ENCODE peak calls at places on chromosome 2, in eight cellular contexts. F, T, I, D, C, W, S and U are unnamed samples.

GRCh38 chr2:46964835-46965560 is 49.4 kb upstream of the MCFD2 start:
- DNase-seq in W (no peak), S (no peak), D (peak), C (no peak), T (peak), I (no peak), F (peak), U (no peak)

GRCh38 chr2:238446371-238446770 is 19.6 kb downstream of the ASB1 start:
- DNase-seq in D (no peak), T (no peak), W (no peak), F (no peak), C (no peak), I (no peak), S (no peak), U (no peak)

GRCh38 chr2:120262150-120262549 is 9.5 kb downstream of the RALB start:
- DNase-seq in T (no peak), W (no peak), C (no peak), F (no peak), S (no peak), I (no peak), D (no peak), U (no peak)

GRCh38 chr2:239679755-239680154 is 278.9 kb upstream of the HDAC4 start:
- DNase-seq in C (no peak), F (no peak), W (no peak), D (no peak), S (no peak), I (no peak), T (no peak), U (no peak)

GRCh38 chr2:240138275-240138984 is 2.0 kb downstream of the OTOS start:
- DNase-seq in S (peak), W (peak), C (no peak), T (no peak), F (no peak), D (no peak), I (peak), U (no peak)

GRCh38 chr2:159285929-159286708 is at the start of gene WDSUB1:
- DNase-seq in W (peak), F (peak), S (peak), D (peak), C (peak), T (peak), I (peak), U (peak)

GRCh38 chr2:42925742-42926437 is 133.5 kb upstream of the HAAO start:
- DNase-seq in D (peak), W (no peak), C (no peak), F (peak), I (no peak), S (no peak), T (peak), U (peak)

GRCh38 chr2:95043300-95043786 is 17.8 kb downstream of the MAL start:
- DNase-seq in F (no peak), I (no peak), C (peak), W (no peak), T (peak), D (peak), S (no peak), U (peak)

GRCh38 chr2:7867858-7868257 is 814.0 kb upstream of the ID2 start:
- DNase-seq in T (no peak), S (no peak), W (no peak), D (no peak), I (no peak), C (no peak), F (no peak), U (no peak)

GRCh38 chr2:167279810-167280209 is 391.5 kb downstream of the XIRP2 start:
- DNase-seq in S (peak), C (no peak), F (no peak), I (no peak), T (no peak), W (no peak), D (no peak), U (no peak)

GRCh38 chr2:95799490-95799889 is 192.1 kb downstream of the ANKRD36C start:
- DNase-seq in D (no peak), I (no peak), F (no peak), T (no peak), W (no peak), C (no peak), S (peak), U (no peak)

GRCh38 chr2:234710587-234710986 is 213.7 kb upstream of the ARL4C start:
- DNase-seq in S (no peak), D (no peak), T (no peak), C (no peak), F (peak), I (no peak), W (no peak), U (no peak)

GRCh38 chr2:69917854-69918253 is 2.9 kb downstream of the MXD1 start:
- DNase-seq in T (no peak), I (no peak), F (no peak), D (no peak), C (peak), S (no peak), W (no peak), U (no peak)

GRCh38 chr2:196171248-196171871 is at the start of gene STK17B:
- DNase-seq in C (peak), S (peak), T (peak), F (peak), D (peak), W (peak), I (peak), U (peak)

GRCh38 chr2:55763721-55764120 is 70.1 kb upstream of the PNPT1 start:
- DNase-seq in F (no peak), T (no peak), W (no peak), I (no peak), S (no peak), C (no peak), D (no peak), U (no peak)

GRCh38 chr2:216195565-216195978 is 86.4 kb downstream of the XRCC5 start:
- DNase-seq in W (no peak), C (no peak), D (no peak), I (no peak), T (no peak), S (no peak), F (no peak), U (no peak)

GRCh38 chr2:25115902-25116301 is 52.5 kb downstream of the POMC start:
- DNase-seq in C (no peak), T (no peak), W (no peak), F (peak), I (no peak), S (no peak), D (no peak), U (no peak)

GRCh38 chr2:228725031-228725430 is 543.5 kb upstream of the SPHKAP start:
- DNase-seq in S (no peak), W (no peak), C (no peak), F (no peak), I (no peak), D (no peak), T (no peak), U (no peak)

GRCh38 chr2:155377931-155378444 is 679.5 kb downstream of the KCNJ3 start:
- DNase-seq in I (no peak), C (no peak), F (no peak), T (no peak), S (no peak), W (no peak), D (no peak), U (no peak)

GRCh38 chr2:23541453-23542334 is 156.7 kb downstream of the KLHL29 start:
- DNase-seq in F (no peak), W (no peak), D (no peak), C (peak), I (no peak), S (no peak), T (no peak), U (no peak)

GRCh38 chr2:1708476-1709334 is 35.6 kb downstream of the PXDN start:
- DNase-seq in F (no peak), T (no peak), S (no peak), D (no peak), C (no peak), W (no peak), I (no peak), U (no peak)

GRCh38 chr2:136141510-136142154 is 23.7 kb upstream of the CXCR4 start:
- DNase-seq in F (no peak), W (no peak), T (no peak), D (no peak), I (no peak), C (no peak), S (no peak), U (no peak)

GRCh38 chr2:156790343-156791034 is 354.3 kb downstream of the GPD2 start:
- DNase-seq in W (no peak), S (no peak), I (no peak), T (no peak), F (no peak), D (no peak), C (no peak), U (no peak)

GRCh38 chr2:234241656-234242445 is 191.3 kb downstream of the SPP2 start:
- DNase-seq in S (no peak), C (no peak), F (no peak), D (no peak), I (no peak), W (no peak), T (no peak), U (no peak)

GRCh38 chr2:45745231-45745630 is 93.8 kb downstream of the PRKCE start:
- DNase-seq in F (no peak), D (peak), C (no peak), T (no peak), S (no peak), W (no peak), I (no peak), U (no peak)

GRCh38 chr2:201996681-201997254 is 36.9 kb upstream of the FZD7 start:
- DNase-seq in S (no peak), F (no peak), C (no peak), T (no peak), D (peak), W (no peak), I (no peak), U (no peak)

GRCh38 chr2:101152195-101153076 is 1.3 kb upstream of the TBC1D8 start:
- DNase-seq in T (peak), W (no peak), I (peak), C (peak), S (peak), F (peak), D (peak), U (peak)

GRCh38 chr2:209425082-209426071 is 1.5 kb downstream of the MAP2 start:
- DNase-seq in D (no peak), W (no peak), C (peak), I (no peak), F (peak), S (no peak), T (peak), U (no peak)

GRCh38 chr2:159592446-159592845 is 23.9 kb downstream of the BAZ2B start:
- DNase-seq in D (no peak), S (no peak), F (no peak), C (no peak), I (no peak), T (no peak), W (no peak), U (no peak)

GRCh38 chr2:64975232-64975791 is 13.9 kb upstream of the SLC1A4 start:
- DNase-seq in W (no peak), I (peak), C (peak), T (peak), S (no peak), F (peak), D (no peak), U (no peak)

GRCh38 chr2:223847410-223847809 is 10.0 kb upstream of the AP1S3 start:
- DNase-seq in C (no peak), W (no peak), F (no peak), I (no peak), T (no peak), D (no peak), S (no peak), U (no peak)
- TF ChIP-seq CTCF in C (no peak), W (no peak), F (no peak), I (no peak), T (no peak), D (no peak), S (no peak), U (no peak)

GRCh38 chr2:218219934-218220333 is 2.9 kb downstream of the ARPC2 start:
- DNase-seq in W (no peak), C (no peak), D (no peak), T (no peak), I (no peak), S (no peak), F (no peak), U (no peak)

GRCh38 chr2:218216336-218216673 is 684 bp upstream of the ARPC2 start:
- DNase-seq in I (peak), F (no peak), W (peak), S (peak), D (no peak), T (peak), C (no peak), U (no peak)

GRCh38 chr2:218217366-218218309 is 649 bp downstream of the ARPC2 start:
- DNase-seq in C (peak), F (peak), I (peak), D (peak), T (peak), S (peak), W (peak), U (peak)

GRCh38 chr2:218218409-218219185 is 1.6 kb downstream of the ARPC2 start:
- DNase-seq in T (no peak), W (no peak), S (no peak), D (peak), C (no peak), I (no peak), F (no peak), U (no peak)

DNA sequence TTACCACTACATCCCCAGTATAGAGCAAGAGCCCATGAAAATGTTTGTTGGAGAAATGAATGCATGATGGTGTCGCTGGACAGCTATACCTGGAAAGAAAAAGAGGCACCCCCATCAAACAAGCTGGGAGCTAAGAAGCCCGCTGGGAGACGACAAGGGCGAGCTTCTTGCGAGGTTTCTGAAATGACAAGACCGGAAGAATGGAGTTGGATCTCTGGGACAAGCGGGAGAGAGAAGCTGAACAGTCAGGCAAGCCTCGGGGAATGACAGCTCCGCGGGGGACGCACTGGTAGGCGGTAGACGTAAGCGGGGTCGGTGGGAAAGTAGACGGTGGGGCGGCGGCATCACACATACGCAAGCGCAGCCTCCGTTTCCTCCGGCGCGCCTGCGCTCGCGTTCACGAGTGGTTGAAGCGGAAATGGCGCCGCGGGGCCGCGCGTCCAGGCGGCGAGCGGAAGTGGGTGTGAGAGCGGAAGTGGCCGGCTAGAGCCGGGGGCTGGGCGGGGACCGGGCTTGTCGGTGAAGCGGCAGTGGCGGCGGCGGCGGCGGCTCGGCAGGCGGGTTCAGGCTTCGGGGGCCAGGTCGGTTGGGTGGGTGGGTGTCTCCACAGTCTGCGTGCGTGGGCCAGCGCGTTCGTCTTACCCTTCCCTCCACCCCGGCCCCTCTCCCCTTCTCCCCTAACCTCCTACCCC is at the start of gene ARPC2:
- DNase-seq in D (peak), I (peak), F (peak), C (peak), W (peak), S (peak), T (peak), U (peak)
- TF ChIP-seq POLR2A in D (peak), I (peak), F (peak), C (peak), W (peak), S (peak), T (peak), U (no peak)

GRCh38 chr2:212526059-212526458 is 12.5 kb downstream of the ERBB4 start:
- DNase-seq in C (no peak), W (no peak), F (no peak), I (no peak), S (no peak), T (no peak), D (no peak), U (no peak)

GRCh38 chr2:212530991-212531390 is 7.6 kb downstream of the ERBB4 start:
- DNase-seq in W (no peak), D (no peak), F (no peak), C (no peak), T (no peak), I (no peak), S (no peak), U (no peak)

GRCh38 chr2:212531499-212531898 is 7.1 kb downstream of the ERBB4 start:
- DNase-seq in S (no peak), F (no peak), C (no peak), I (no peak), D (no peak), W (no peak), T (no peak), U (no peak)

GRCh38 chr2:212530373-212530772 is 8.2 kb downstream of the ERBB4 start:
- DNase-seq in I (no peak), F (no peak), S (no peak), T (no peak), D (no peak), W (no peak), C (no peak), U (no peak)

DNA sequence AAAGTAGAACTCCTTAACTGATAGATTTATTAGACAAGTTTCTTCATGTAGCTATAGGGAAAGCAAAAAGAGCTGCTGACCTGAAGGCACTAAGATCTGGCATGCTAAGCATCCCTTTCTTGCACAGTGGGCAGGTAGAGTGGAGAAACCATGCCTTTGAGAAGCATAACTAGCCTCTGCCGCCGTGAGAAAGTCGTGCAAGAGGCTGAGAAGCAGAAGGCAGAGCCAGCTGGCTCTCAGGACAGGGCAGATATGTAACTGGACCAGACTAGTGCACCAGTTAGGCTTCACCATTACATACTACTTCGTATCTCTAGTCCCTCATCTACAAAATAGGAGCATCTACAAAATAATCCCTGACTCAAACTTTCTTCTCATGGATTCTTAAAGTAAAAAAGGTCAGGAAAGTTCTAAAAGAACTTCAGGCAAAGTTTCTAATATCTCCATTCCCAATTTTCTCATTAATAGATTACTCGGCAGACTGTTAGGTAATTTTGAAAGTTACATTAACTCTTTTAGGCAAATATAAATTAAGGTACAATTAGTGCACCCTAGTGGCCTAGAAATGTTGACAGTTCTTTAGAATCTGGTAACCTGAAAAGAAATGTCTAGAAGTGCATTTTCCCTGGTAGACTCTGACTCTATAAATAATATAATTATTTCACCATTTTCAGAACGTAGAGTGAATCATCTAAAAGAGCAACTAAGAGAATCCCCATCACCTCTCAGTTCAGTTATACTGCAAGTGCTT is 10.3 kb downstream of the ERBB4 start:
- DNase-seq in T (no peak), C (no peak), D (no peak), F (no peak), W (no peak), S (no peak), I (no peak), U (no peak)
- TF ChIP-seq CTCF in T (no peak), C (no peak), D (no peak), F (no peak), W (no peak), S (no peak), I (no peak), U (no peak)

DNA sequence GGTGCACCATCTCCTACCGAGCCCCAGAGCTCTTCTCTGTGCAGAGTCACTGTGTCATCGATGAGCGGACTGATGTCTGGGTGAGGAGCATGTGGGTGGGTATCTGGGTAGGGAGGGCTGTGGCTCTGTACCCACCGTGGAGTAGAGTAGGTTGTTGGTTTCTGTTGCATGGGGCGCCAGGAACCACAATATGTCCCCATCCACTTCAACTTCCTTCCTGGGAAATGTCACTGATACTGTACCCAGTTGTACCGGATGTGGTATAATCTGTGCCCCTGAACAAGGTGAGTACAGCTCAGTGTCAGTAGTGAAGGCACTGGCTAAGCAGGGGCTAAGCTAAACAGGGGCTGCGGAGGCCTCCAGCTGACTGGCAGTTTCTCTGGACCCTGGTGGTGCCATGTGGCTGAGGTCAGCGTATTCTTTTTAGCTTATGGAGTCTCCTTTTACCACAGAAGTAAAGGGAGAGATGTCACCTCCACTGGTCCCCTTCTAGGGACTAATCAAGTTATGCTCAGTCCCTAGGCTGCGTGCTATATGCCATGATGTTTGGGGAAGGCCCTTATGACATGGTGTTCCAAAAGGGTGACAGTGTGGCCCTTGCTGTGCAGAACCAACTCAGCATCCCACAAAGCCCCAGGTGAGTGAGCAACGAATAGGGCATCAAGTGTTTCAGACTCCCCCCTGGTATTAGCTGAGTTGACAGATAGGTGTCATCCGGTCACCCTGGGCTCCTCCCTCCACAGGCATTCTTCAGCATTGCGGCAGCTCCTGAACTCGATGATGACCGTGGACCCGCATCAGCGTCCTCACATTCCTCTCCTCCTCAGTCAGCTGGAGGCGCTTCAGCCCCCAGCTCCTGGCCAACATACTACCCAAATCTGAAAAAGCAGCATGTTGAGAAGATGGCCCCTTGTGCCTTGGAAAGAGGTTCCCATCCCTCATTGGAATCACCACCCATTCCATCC is 2.7 kb downstream of the STK16 start:
- DNase-seq in I (no peak), W (no peak), T (no peak), C (no peak), S (peak), F (no peak), D (no peak), U (peak)
- TF ChIP-seq POLR2A in I (no peak), W (no peak), T (peak), C (no peak), S (no peak), F (no peak), D (no peak), U (no peak)

GRCh38 chr2:174145827-174146226 is 102.5 kb downstream of the OLA1 start:
- DNase-seq in D (no peak), C (no peak), W (no peak), I (no peak), T (no peak), F (peak), S (no peak), U (no peak)
- TF ChIP-seq CTCF in D (no peak), C (no peak), W (no peak), I (no peak), T (no peak), F (peak), S (no peak), U (no peak)